ENCODE peak calls at places on chromosomes 13 and 19, in nine cellular contexts. One of them, this sample, is unnamed.

GRCh38 chr19:16605552-16605951 is 22.5 kb downstream of the MED26 start:
- DNase-seq in upper lobe of right lung: peak
- DNase-seq in cardiac fibroblast: no peak
- DNase-seq in IMR-90: no peak
- DNase-seq in kidney: no peak
- DNase-seq in OCI-LY7: no peak
- DNase-seq in AG04450: no peak
- DNase-seq in vagina: no peak
- DNase-seq in WERI-Rb-1: no peak
- DNase-seq in this sample: no peak

GRCh38 chr19:43784251-43784980 is 3.6 kb upstream of the KCNN4 start:
- DNase-seq in OCI-LY7: peak
- DNase-seq in upper lobe of right lung: no peak
- DNase-seq in vagina: no peak
- DNase-seq in AG04450: peak
- DNase-seq in IMR-90: peak
- DNase-seq in WERI-Rb-1: peak
- DNase-seq in kidney: no peak
- DNase-seq in cardiac fibroblast: peak
- DNase-seq in this sample: peak

GRCh38 chr13:20495087-20496023 is 30.3 kb downstream of the CRYL1 start:
- DNase-seq in WERI-Rb-1: peak
- DNase-seq in upper lobe of right lung: no peak
- DNase-seq in OCI-LY7: peak
- DNase-seq in vagina: no peak
- DNase-seq in cardiac fibroblast: peak
- DNase-seq in kidney: no peak
- DNase-seq in IMR-90: peak
- DNase-seq in AG04450: peak
- DNase-seq in this sample: no peak

GRCh38 chr19:45972081-45972943 is 1.4 kb downstream of the NOVA2 start:
- DNase-seq in AG04450: no peak
- DNase-seq in kidney: no peak
- DNase-seq in IMR-90: no peak
- DNase-seq in cardiac fibroblast: no peak
- DNase-seq in OCI-LY7: no peak
- DNase-seq in upper lobe of right lung: no peak
- DNase-seq in WERI-Rb-1: peak
- DNase-seq in vagina: no peak
- DNase-seq in this sample: no peak

GRCh38 chr13:95137096-95137495 is 164.2 kb downstream of the ABCC4 start:
- DNase-seq in IMR-90: peak
- DNase-seq in cardiac fibroblast: no peak
- DNase-seq in OCI-LY7: no peak
- DNase-seq in WERI-Rb-1: no peak
- DNase-seq in upper lobe of right lung: no peak
- DNase-seq in AG04450: no peak
- DNase-seq in kidney: no peak
- DNase-seq in vagina: no peak
- DNase-seq in this sample: no peak

GRCh38 chr19:23415561-23416191 is 20.4 kb upstream of the ZNF91 start:
- DNase-seq in OCI-LY7: no peak
- DNase-seq in vagina: no peak
- DNase-seq in kidney: no peak
- DNase-seq in AG04450: no peak
- DNase-seq in WERI-Rb-1: peak
- DNase-seq in cardiac fibroblast: no peak
- DNase-seq in upper lobe of right lung: peak
- DNase-seq in IMR-90: no peak
- DNase-seq in this sample: no peak

GRCh38 chr19:18736415-18737336 is 53.2 kb downstream of the CRTC1 start:
- DNase-seq in cardiac fibroblast: no peak
- DNase-seq in WERI-Rb-1: peak
- DNase-seq in IMR-90: no peak
- DNase-seq in upper lobe of right lung: no peak
- DNase-seq in vagina: no peak
- DNase-seq in AG04450: no peak
- DNase-seq in kidney: peak
- DNase-seq in OCI-LY7: no peak
- DNase-seq in this sample: no peak

GRCh38 chr13:98746968-98747367 is 5.5 kb downstream of the SLC15A1 start:
- DNase-seq in IMR-90: no peak
- DNase-seq in OCI-LY7: no peak
- DNase-seq in AG04450: no peak
- DNase-seq in vagina: no peak
- DNase-seq in WERI-Rb-1: no peak
- DNase-seq in kidney: no peak
- DNase-seq in upper lobe of right lung: no peak
- DNase-seq in cardiac fibroblast: no peak
- DNase-seq in this sample: no peak

GRCh38 chr13:31670831-31671617 is 68.3 kb upstream of the RXFP2 start:
- DNase-seq in IMR-90: no peak
- DNase-seq in OCI-LY7: no peak
- DNase-seq in AG04450: no peak
- DNase-seq in upper lobe of right lung: no peak
- DNase-seq in cardiac fibroblast: peak
- DNase-seq in vagina: no peak
- DNase-seq in WERI-Rb-1: no peak
- DNase-seq in kidney: no peak
- DNase-seq in this sample: no peak

GRCh38 chr13:64446372-64446771 is 2783.8 kb downstream of the PCDH9 start:
- DNase-seq in IMR-90: no peak
- DNase-seq in AG04450: no peak
- DNase-seq in kidney: no peak
- DNase-seq in upper lobe of right lung: no peak
- DNase-seq in cardiac fibroblast: no peak
- DNase-seq in OCI-LY7: no peak
- DNase-seq in WERI-Rb-1: no peak
- DNase-seq in vagina: no peak
- DNase-seq in this sample: no peak

GRCh38 chr19:1482361-1483066 is 3.5 kb upstream of the C19orf25 start:
- DNase-seq in AG04450: no peak
- DNase-seq in IMR-90: no peak
- DNase-seq in vagina: no peak
- DNase-seq in WERI-Rb-1: no peak
- DNase-seq in upper lobe of right lung: no peak
- DNase-seq in cardiac fibroblast: no peak
- DNase-seq in kidney: no peak
- DNase-seq in OCI-LY7: no peak
- DNase-seq in this sample: no peak

GRCh38 chr13:89966524-89966923 is 1381.0 kb upstream of the MIR17HG start:
- DNase-seq in AG04450: no peak
- DNase-seq in cardiac fibroblast: no peak
- DNase-seq in OCI-LY7: no peak
- DNase-seq in WERI-Rb-1: no peak
- DNase-seq in upper lobe of right lung: no peak
- DNase-seq in kidney: no peak
- DNase-seq in IMR-90: no peak
- DNase-seq in vagina: no peak
- DNase-seq in this sample: no peak

GRCh38 chr13:98129059-98129741 is 13.7 kb upstream of the FARP1 start:
- DNase-seq in upper lobe of right lung: no peak
- DNase-seq in kidney: no peak
- DNase-seq in cardiac fibroblast: peak
- DNase-seq in AG04450: no peak
- DNase-seq in vagina: no peak
- DNase-seq in OCI-LY7: no peak
- DNase-seq in WERI-Rb-1: no peak
- DNase-seq in IMR-90: peak
- DNase-seq in this sample: no peak

GRCh38 chr19:14502334-14503092 is 6.6 kb upstream of the GIPC1 start:
- DNase-seq in upper lobe of right lung: no peak
- DNase-seq in kidney: no peak
- DNase-seq in OCI-LY7: no peak
- DNase-seq in AG04450: no peak
- DNase-seq in cardiac fibroblast: peak
- DNase-seq in WERI-Rb-1: no peak
- DNase-seq in vagina: no peak
- DNase-seq in IMR-90: no peak
- DNase-seq in this sample: no peak

GRCh38 chr13:93289842-93290241 is 63.2 kb downstream of the GPC6 start:
- DNase-seq in upper lobe of right lung: no peak
- DNase-seq in IMR-90: no peak
- DNase-seq in WERI-Rb-1: no peak
- DNase-seq in cardiac fibroblast: no peak
- DNase-seq in kidney: no peak
- DNase-seq in vagina: no peak
- DNase-seq in OCI-LY7: no peak
- DNase-seq in AG04450: no peak
- DNase-seq in this sample: no peak

DNA sequence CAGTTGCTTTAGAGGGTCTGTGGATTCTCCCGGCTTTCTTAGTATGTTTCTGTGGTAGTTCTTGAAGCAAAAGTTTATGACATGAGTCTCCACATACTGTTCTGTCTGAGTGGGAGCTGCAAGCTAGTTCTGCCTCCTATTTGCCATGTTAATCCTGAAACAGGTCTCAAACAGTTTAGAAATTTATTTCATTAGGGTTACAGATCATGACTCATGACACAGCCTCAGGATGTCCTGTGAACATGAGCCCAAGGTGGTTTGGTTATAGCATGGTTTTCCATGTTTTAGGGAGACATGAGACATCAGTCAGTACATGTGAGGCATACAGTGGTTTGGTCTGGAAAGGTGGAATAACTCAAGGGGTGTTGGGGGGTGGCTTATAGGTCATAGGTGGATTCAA is 77.5 kb downstream of the FNDC3A start:
- DNase-seq in kidney: no peak
- DNase-seq in upper lobe of right lung: no peak
- DNase-seq in IMR-90: no peak
- DNase-seq in AG04450: no peak
- DNase-seq in vagina: no peak
- DNase-seq in cardiac fibroblast: no peak
- DNase-seq in OCI-LY7: no peak
- DNase-seq in WERI-Rb-1: no peak
- DNase-seq in this sample: no peak
- TF ChIP-seq CTCF in kidney: no peak
- TF ChIP-seq CTCF in upper lobe of right lung: no peak
- TF ChIP-seq CTCF in IMR-90: no peak
- TF ChIP-seq CTCF in AG04450: no peak
- TF ChIP-seq CTCF in vagina: no peak
- TF ChIP-seq CTCF in cardiac fibroblast: no peak
- TF ChIP-seq CTCF in OCI-LY7: no peak
- TF ChIP-seq CTCF in WERI-Rb-1: no peak
- TF ChIP-seq CTCF in this sample: no peak

GRCh38 chr13:79767126-79767525 is 286.2 kb downstream of the NDFIP2 start:
- DNase-seq in cardiac fibroblast: peak
- DNase-seq in WERI-Rb-1: no peak
- DNase-seq in AG04450: no peak
- DNase-seq in IMR-90: no peak
- DNase-seq in vagina: no peak
- DNase-seq in OCI-LY7: no peak
- DNase-seq in kidney: no peak
- DNase-seq in upper lobe of right lung: no peak
- DNase-seq in this sample: no peak
- TF ChIP-seq CTCF in cardiac fibroblast: no peak
- TF ChIP-seq CTCF in WERI-Rb-1: no peak
- TF ChIP-seq CTCF in AG04450: no peak
- TF ChIP-seq CTCF in IMR-90: no peak
- TF ChIP-seq CTCF in vagina: no peak
- TF ChIP-seq CTCF in OCI-LY7: no peak
- TF ChIP-seq CTCF in kidney: no peak
- TF ChIP-seq CTCF in upper lobe of right lung: no peak
- TF ChIP-seq CTCF in this sample: no peak

GRCh38 chr13:113585828-113586355 is 1.3 kb downstream of the TFDP1 start:
- DNase-seq in vagina: peak
- DNase-seq in IMR-90: no peak
- DNase-seq in OCI-LY7: no peak
- DNase-seq in AG04450: no peak
- DNase-seq in kidney: peak
- DNase-seq in upper lobe of right lung: peak
- DNase-seq in cardiac fibroblast: no peak
- DNase-seq in WERI-Rb-1: peak
- DNase-seq in this sample: no peak
- TF ChIP-seq CTCF in vagina: no peak
- TF ChIP-seq CTCF in IMR-90: no peak
- TF ChIP-seq CTCF in OCI-LY7: no peak
- TF ChIP-seq CTCF in AG04450: no peak
- TF ChIP-seq CTCF in kidney: no peak
- TF ChIP-seq CTCF in upper lobe of right lung: no peak
- TF ChIP-seq CTCF in cardiac fibroblast: no peak
- TF ChIP-seq CTCF in WERI-Rb-1: peak
- TF ChIP-seq CTCF in this sample: no peak

DNA sequence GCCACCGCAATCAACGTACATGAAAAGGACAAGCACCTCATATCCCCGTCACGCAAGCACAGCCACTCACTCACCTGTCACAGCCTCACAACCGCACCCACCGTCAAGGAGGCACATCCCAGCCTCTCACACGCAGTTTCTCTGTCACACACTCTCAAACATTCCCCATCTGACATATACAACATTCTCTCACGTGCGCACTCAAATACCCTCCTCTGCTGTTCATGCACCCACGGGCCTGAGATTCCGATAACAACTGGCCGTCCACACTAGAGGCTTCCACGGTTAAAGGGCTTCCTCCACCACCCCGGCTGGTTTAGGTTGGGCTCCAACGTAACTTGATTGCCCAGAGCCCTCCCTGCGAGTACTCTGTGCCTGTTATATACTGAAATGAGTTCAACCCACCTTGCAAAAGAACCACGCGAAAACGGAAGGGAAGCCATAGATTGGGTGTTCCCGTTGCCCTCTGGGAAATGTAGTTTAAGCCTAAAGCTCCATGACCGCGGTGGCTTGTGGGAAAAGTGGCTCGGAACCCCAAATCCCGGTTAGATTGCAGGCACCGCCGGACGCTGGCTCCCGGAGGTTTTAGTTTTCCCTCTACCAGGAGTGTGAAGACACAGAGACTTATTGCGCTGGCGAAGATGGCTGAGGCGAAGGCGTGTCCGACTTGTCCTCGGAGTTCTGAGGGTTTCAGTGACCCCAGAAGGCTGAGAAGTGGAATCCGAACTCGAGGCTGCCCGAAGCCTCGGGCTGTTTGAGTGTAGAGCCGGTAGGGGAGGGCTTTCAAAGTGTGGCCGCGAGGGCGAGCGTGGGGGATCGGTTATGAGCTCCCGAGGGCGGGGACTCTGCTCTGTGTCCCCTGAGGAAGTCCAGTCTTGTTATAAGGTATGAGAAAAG is at the start of gene ZNF573:
- DNase-seq in AG04450: peak
- DNase-seq in WERI-Rb-1: peak
- DNase-seq in upper lobe of right lung: peak
- DNase-seq in kidney: peak
- DNase-seq in IMR-90: peak
- DNase-seq in OCI-LY7: peak
- DNase-seq in vagina: no peak
- DNase-seq in cardiac fibroblast: peak
- DNase-seq in this sample: peak
- TF ChIP-seq CTCF in AG04450: peak
- TF ChIP-seq CTCF in WERI-Rb-1: no peak
- TF ChIP-seq CTCF in upper lobe of right lung: peak
- TF ChIP-seq CTCF in kidney: peak
- TF ChIP-seq CTCF in IMR-90: peak
- TF ChIP-seq CTCF in OCI-LY7: peak
- TF ChIP-seq CTCF in vagina: no peak
- TF ChIP-seq CTCF in cardiac fibroblast: peak
- TF ChIP-seq CTCF in this sample: no peak